ENCODE peak calls at places on chromosomes 4 and X, in seven cellular contexts. I is CD8-positive, alpha-beta memory T cell; J is neuronal stem cell; B is esophagus squamous epithelium; W is CD4-positive, alpha-beta T cell; Y is SK-N-MC; K is astrocyte. T is an unnamed sample.

GRCh38 chr4:188025476-188025875 is 29.9 kb downstream of the ZFP42 start:
- DNase-seq in W (no peak), I (no peak), Y (no peak), B (no peak), J (no peak), K (no peak), T (no peak)

GRCh38 chrX:52420824-52421443 is 52.1 kb downstream of the XAGE2 start:
- DNase-seq in W (no peak), Y (no peak), B (no peak), J (no peak), K (no peak), I (no peak), T (no peak)

GRCh38 chr4:124431663-124432192 is 280.8 kb downstream of the ANKRD50 start:
- DNase-seq in J (no peak), K (peak; percentile 12), B (no peak), Y (no peak), W (no peak), I (no peak), T (no peak)

GRCh38 chrX:97790850-97791249 is 907.1 kb downstream of the RPA4 start:
- DNase-seq in B (no peak), I (no peak), Y (no peak), W (no peak), J (no peak), K (peak; percentile 17), T (no peak)

GRCh38 chr4:144355809-144356757 is 215.6 kb upstream of the GYPA start:
- DNase-seq in B (no peak), W (no peak), Y (peak; percentile 69), J (peak; percentile 80), K (peak; percentile 99), I (no peak), T (peak; percentile 23)

GRCh38 chr4:152220201-152220666 is 315.7 kb downstream of the FBXW7 start:
- DNase-seq in I (no peak), Y (no peak), B (no peak), J (no peak), K (peak; percentile 58), W (no peak), T (no peak)

GRCh38 chr4:154640999-154641398 is 28.5 kb upstream of the FGG start:
- DNase-seq in B (no peak), W (no peak), K (no peak), Y (no peak), I (no peak), J (no peak), T (no peak)

GRCh38 chrX:101595739-101596419 is 21.9 kb downstream of the ARMCX6 start:
- DNase-seq in K (peak; percentile 48), Y (peak; percentile 30), I (no peak), W (peak; percentile 4), J (peak; percentile 62), B (no peak), T (peak; percentile 48)

GRCh38 chr4:56220261-56220660 is 167.0 kb downstream of the AASDH start:
- DNase-seq in Y (no peak), K (peak; percentile 69), B (no peak), I (no peak), J (no peak), W (no peak), T (no peak)

GRCh38 chr4:142701017-142701416 is 145.1 kb downstream of the INPP4B start:
- DNase-seq in I (no peak), K (no peak), Y (no peak), J (no peak), W (no peak), B (no peak), T (no peak)

GRCh38 chr4:13866881-13867280 is 239.4 kb upstream of the BOD1L1 start:
- DNase-seq in K (peak; percentile 43), J (no peak), Y (no peak), B (no peak), W (no peak), I (no peak), T (no peak)

GRCh38 chrX:137025930-137026329 is 7.9 kb downstream of the GPR101 start:
- DNase-seq in W (no peak), B (no peak), I (no peak), Y (no peak), K (no peak), J (no peak), T (no peak)

GRCh38 chr4:116362603-116363002 is 722.8 kb downstream of the TRAM1L1 start:
- DNase-seq in B (no peak), W (no peak), K (no peak), J (no peak), Y (no peak), I (no peak), T (no peak)

GRCh38 chr4:175970072-175970471 is 95.6 kb upstream of the WDR17 start:
- DNase-seq in B (no peak), K (no peak), J (no peak), W (no peak), I (no peak), Y (no peak), T (no peak)

GRCh38 chrX:54181196-54181953 is 1.7 kb downstream of the FAM120C start:
- DNase-seq in W (no peak), J (no peak), I (no peak), B (no peak), Y (no peak), K (peak; percentile 70), T (no peak)

GRCh38 chr4:98319021-98319420 is 57.8 kb downstream of the RAP1GDS1 start:
- DNase-seq in Y (no peak), I (no peak), K (no peak), B (no peak), W (no peak), J (no peak), T (no peak)

GRCh38 chr4:52925531-52925968 is 63.4 kb downstream of the RASL11B start:
- DNase-seq in W (no peak), J (no peak), I (no peak), B (no peak), Y (no peak), K (peak; percentile 8), T (no peak)

GRCh38 chrX:30713061-30713525 is 59.9 kb downstream of the GK start:
- DNase-seq in B (no peak), K (peak; percentile 34), I (no peak), Y (peak; percentile 24), W (peak; percentile 22), J (peak; percentile 3), T (peak; percentile 55)

GRCh38 chr4:121728798-121729226 is 32.0 kb upstream of the ANXA5 start:
- DNase-seq in J (no peak), K (peak; percentile 90), Y (no peak), B (no peak), I (no peak), W (no peak), T (no peak)

GRCh38 chr4:95363579-95363965 is 185.2 kb downstream of the UNC5C start:
- DNase-seq in Y (no peak), I (no peak), K (no peak), J (no peak), W (no peak), B (no peak), T (no peak)

GRCh38 chr4:95362066-95362465 is 186.7 kb downstream of the UNC5C start:
- DNase-seq in K (no peak), W (no peak), Y (no peak), B (no peak), J (no peak), I (no peak), T (no peak)

GRCh38 chr4:95363966-95364365 is 184.8 kb downstream of the UNC5C start:
- DNase-seq in B (no peak), I (no peak), K (peak; percentile 19), W (no peak), Y (no peak), J (no peak), T (no peak)

GRCh38 chr4:95361696-95361965 is 187.1 kb downstream of the UNC5C start:
- DNase-seq in Y (no peak), B (no peak), J (no peak), W (no peak), I (no peak), K (no peak), T (no peak)

GRCh38 chr4:95362906-95363578 is 185.7 kb downstream of the UNC5C start:
- DNase-seq in K (peak; percentile 25), W (no peak), Y (peak; percentile 2), B (no peak), I (no peak), J (no peak), T (peak; percentile 19)
- H3K27ac ChIP-seq in K (no peak overlapping the region), W (no peak overlapping the region), Y (no peak overlapping the region), B (no peak overlapping the region), I (no peak overlapping the region), J (no peak overlapping the region), T (no peak overlapping the region)

DNA sequence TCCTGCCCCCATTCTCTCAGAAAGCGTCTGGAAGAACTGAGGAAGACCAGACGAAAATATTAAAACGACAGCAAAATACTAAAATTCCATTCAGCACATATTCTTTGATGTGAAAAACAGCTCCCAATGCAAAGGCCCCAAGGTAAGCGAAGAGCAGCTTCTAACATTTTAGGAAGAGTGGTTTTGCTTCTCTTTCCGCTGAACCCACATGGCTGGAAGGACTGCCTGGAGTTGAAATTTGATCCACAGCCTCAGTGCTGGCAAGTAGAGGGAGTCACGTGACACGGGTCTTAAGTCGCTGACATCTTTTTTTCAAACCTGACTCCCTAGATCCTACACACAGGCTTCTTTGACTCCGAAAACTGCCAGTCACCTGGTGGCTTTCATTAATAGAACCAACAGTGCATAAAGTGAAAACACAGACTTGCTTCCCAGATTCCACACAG is at the start of gene FAM13A:
- DNase-seq in I (no peak), K (peak; percentile 98), J (peak; percentile 80), B (peak; percentile 3), Y (peak; percentile 96), W (no peak), T (peak; percentile 81)
- H3K27ac ChIP-seq in I (peak within 1 kb of the TSS; percentile 27), K (peak within 1 kb of the TSS; percentile 54), J (peak within 1 kb of the TSS; percentile 76), B (peak within 1 kb of the TSS; percentile 43), Y (peak within 1 kb of the TSS; percentile 93), W (no peak within 1 kb of the TSS), T (peak within 1 kb of the TSS; percentile 41)

DNA sequence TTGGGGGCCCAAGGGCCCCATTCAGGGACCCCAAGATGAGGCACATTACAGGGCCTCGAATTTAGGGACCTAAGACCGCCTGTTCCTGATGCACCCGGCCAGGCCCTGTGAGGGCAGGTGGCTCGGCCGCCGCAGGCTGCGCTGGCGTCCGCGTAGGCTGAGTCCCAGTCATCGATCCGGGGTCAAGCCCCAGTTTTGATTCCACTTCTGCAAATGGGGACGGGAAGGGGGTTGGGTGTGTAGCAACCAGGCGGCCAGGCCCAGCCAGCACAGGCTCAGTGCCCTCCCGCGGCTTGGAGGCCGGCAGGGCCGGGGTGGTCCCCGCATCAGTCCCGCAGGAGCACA is 327 bp downstream of the PNPLA4 start:
- DNase-seq in J (no peak), Y (no peak), W (no peak), I (no peak), B (no peak), K (no peak), T (no peak)
- H3K27ac ChIP-seq in J (no peak overlapping the region), Y (no peak overlapping the region), W (peak overlapping the region; percentile 77), I (peak overlapping the region; percentile 85), B (peak overlapping the region; percentile 85), K (peak overlapping the region; percentile 61), T (peak overlapping the region; percentile 63)

DNA sequence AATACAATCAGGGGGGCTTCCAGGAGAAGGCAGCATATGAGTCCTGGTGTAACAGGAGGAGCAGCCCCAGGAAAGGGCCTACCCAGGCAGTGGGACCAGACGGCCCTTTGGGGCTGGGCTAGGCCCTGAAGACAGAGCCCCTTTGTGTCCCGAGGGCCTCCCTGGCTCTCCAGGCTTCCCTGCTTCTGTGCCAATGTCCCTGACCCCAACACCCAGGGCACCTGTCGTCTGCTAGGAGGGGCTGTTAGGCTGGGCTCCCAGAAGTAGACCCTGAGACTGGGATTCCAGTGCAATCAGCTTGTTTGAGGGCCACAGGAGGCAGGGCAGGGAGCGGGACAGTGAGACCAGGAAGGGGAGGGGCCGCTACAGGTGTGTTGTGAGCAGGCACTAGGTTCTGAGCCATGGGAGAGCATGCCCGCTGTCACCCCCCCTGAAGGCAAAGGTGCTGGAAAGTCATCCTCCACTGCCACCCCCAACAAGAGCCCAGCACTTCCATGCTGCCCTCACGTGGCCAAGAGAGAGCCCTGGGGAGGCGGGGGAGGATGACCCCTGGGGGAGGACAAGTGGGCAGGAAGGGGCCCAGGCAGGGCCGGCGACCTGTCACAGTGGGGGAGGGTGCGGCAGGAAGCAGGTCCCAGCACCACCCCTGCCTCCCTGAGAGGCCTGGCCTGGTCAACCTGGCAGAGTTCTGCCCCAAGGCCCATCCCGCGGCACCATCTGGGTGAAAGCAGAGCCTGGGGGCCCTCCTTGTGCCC is 64.8 kb downstream of the ADRA2C start:
- DNase-seq in B (no peak), W (no peak), Y (no peak), K (no peak), J (no peak), I (no peak), T (no peak)
- H3K27ac ChIP-seq in B (no peak overlapping the region), W (no peak overlapping the region), Y (no peak overlapping the region), K (no peak overlapping the region), J (no peak overlapping the region), I (no peak overlapping the region), T (no peak overlapping the region)

T was measured in colonic mucosa.